ENCODE peak calls at places on chromosomes 7 and 10, in four cellular contexts. One of them, this sample, is unnamed.

GRCh38 chr10:77201135-77202111 is 436.2 kb downstream of the KCNMA1 start:
- DNase-seq in spleen: no peak
- DNase-seq in transverse colon: no peak
- DNase-seq in OCI-LY7: no peak
- DNase-seq in this sample: no peak

GRCh38 chr7:158588878-158589442 is 1.3 kb upstream of the PTPRN2 start:
- DNase-seq in spleen: no peak
- DNase-seq in transverse colon: no peak
- DNase-seq in OCI-LY7: no peak
- DNase-seq in this sample: no peak

GRCh38 chr10:73867871-73868631 is 6.3 kb downstream of the CAMK2G start:
- DNase-seq in spleen: no peak
- DNase-seq in transverse colon: no peak
- DNase-seq in OCI-LY7: no peak
- DNase-seq in this sample: no peak

GRCh38 chr10:99393036-99393435 is 37.4 kb downstream of the GOT1 start:
- DNase-seq in spleen: no peak
- DNase-seq in transverse colon: no peak
- DNase-seq in OCI-LY7: no peak
- DNase-seq in this sample: no peak

GRCh38 chr10:82221750-82222149 is 346.8 kb downstream of the NRG3 start:
- DNase-seq in spleen: no peak
- DNase-seq in transverse colon: peak; percentile 10
- DNase-seq in OCI-LY7: no peak
- DNase-seq in this sample: no peak

GRCh38 chr7:47893238-47893637 is 55.0 kb downstream of the PKD1L1 start:
- DNase-seq in spleen: no peak
- DNase-seq in transverse colon: no peak
- DNase-seq in OCI-LY7: peak; percentile 31
- DNase-seq in this sample: no peak

GRCh38 chr10:128624656-128625530 is 498.7 kb upstream of the MKI67 start:
- DNase-seq in spleen: no peak
- DNase-seq in transverse colon: no peak
- DNase-seq in OCI-LY7: no peak
- DNase-seq in this sample: no peak

GRCh38 chr7:131836733-131837132 is 280.3 kb upstream of the PODXL start:
- DNase-seq in spleen: no peak
- DNase-seq in transverse colon: no peak
- DNase-seq in OCI-LY7: no peak
- DNase-seq in this sample: no peak

GRCh38 chr10:62330213-62330612 is 44.0 kb upstream of the ZNF365 start:
- DNase-seq in spleen: no peak
- DNase-seq in transverse colon: no peak
- DNase-seq in OCI-LY7: no peak
- DNase-seq in this sample: no peak

GRCh38 chr7:8192897-8193296 is 69.1 kb downstream of the ICA1 start:
- DNase-seq in spleen: no peak
- DNase-seq in transverse colon: no peak
- DNase-seq in OCI-LY7: no peak
- DNase-seq in this sample: no peak

GRCh38 chr10:35335718-35336083 is 608 bp upstream of the CCNY start:
- DNase-seq in spleen: peak; percentile 83
- DNase-seq in transverse colon: peak; percentile 20
- DNase-seq in OCI-LY7: peak; percentile 43
- DNase-seq in this sample: peak; percentile 16

GRCh38 chr7:151844080-151844827 is 32.7 kb downstream of the PRKAG2 start:
- DNase-seq in spleen: no peak
- DNase-seq in transverse colon: no peak
- DNase-seq in OCI-LY7: no peak
- DNase-seq in this sample: no peak

GRCh38 chr7:148620749-148621372 is 30.3 kb downstream of the C7orf33 start:
- DNase-seq in spleen: no peak
- DNase-seq in transverse colon: no peak
- DNase-seq in OCI-LY7: no peak
- DNase-seq in this sample: no peak

GRCh38 chr7:27611043-27611442 is 51.6 kb downstream of the HIBADH start:
- DNase-seq in spleen: no peak
- DNase-seq in transverse colon: no peak
- DNase-seq in OCI-LY7: no peak
- DNase-seq in this sample: no peak

GRCh38 chr10:70849582-70850016 is 33.9 kb downstream of the SGPL1 start:
- DNase-seq in spleen: no peak
- DNase-seq in transverse colon: no peak
- DNase-seq in OCI-LY7: no peak
- DNase-seq in this sample: no peak

GRCh38 chr10:3702569-3702968 is 82.4 kb downstream of the KLF6 start:
- DNase-seq in spleen: no peak
- DNase-seq in transverse colon: no peak
- DNase-seq in OCI-LY7: no peak
- DNase-seq in this sample: no peak

GRCh38 chr7:5629941-5630340 is 151.5 kb downstream of the RNF216 start:
- DNase-seq in spleen: peak; percentile 58
- DNase-seq in transverse colon: no peak
- DNase-seq in OCI-LY7: no peak
- DNase-seq in this sample: peak; percentile 27

GRCh38 chr10:7340179-7340874 is 70.5 kb downstream of the SFMBT2 start:
- DNase-seq in spleen: no peak
- DNase-seq in transverse colon: no peak
- DNase-seq in OCI-LY7: no peak
- DNase-seq in this sample: no peak

GRCh38 chr7:141649865-141650499 is 52.0 kb downstream of the DENND11 start:
- DNase-seq in spleen: no peak
- DNase-seq in transverse colon: peak; percentile 53
- DNase-seq in OCI-LY7: peak; percentile 41
- DNase-seq in this sample: no peak

GRCh38 chr10:6766061-6766460 is 186.0 kb upstream of the PRKCQ start:
- DNase-seq in spleen: no peak
- DNase-seq in transverse colon: no peak
- DNase-seq in OCI-LY7: no peak
- DNase-seq in this sample: no peak

GRCh38 chr10:35925511-35925910 is 283.4 kb upstream of the FZD8 start:
- DNase-seq in spleen: no peak
- DNase-seq in transverse colon: no peak
- DNase-seq in OCI-LY7: no peak
- DNase-seq in this sample: no peak

GRCh38 chr10:98403812-98404504 is 11.0 kb downstream of the PYROXD2 start:
- DNase-seq in spleen: no peak
- DNase-seq in transverse colon: no peak
- DNase-seq in OCI-LY7: no peak
- DNase-seq in this sample: no peak

GRCh38 chr7:131547589-131547988 is 8.8 kb downstream of the PODXL start:
- DNase-seq in spleen: peak; percentile 44
- DNase-seq in transverse colon: no peak
- DNase-seq in OCI-LY7: no peak
- DNase-seq in this sample: no peak

GRCh38 chr7:45211066-45211465 is 53.5 kb downstream of the RAMP3 start:
- DNase-seq in spleen: no peak
- DNase-seq in transverse colon: no peak
- DNase-seq in OCI-LY7: no peak
- DNase-seq in this sample: no peak

GRCh38 chr7:98355250-98355538 is 45.7 kb downstream of the BAIAP2L1 start:
- DNase-seq in spleen: no peak
- DNase-seq in transverse colon: no peak
- DNase-seq in OCI-LY7: no peak
- DNase-seq in this sample: no peak

GRCh38 chr10:68957654-68958053 is 1.7 kb downstream of the DDX21 start:
- DNase-seq in spleen: no peak
- DNase-seq in transverse colon: no peak
- DNase-seq in OCI-LY7: no peak
- DNase-seq in this sample: no peak

GRCh38 chr10:126565871-126566270 is 104.6 kb downstream of the C10orf90 start:
- DNase-seq in spleen: no peak
- DNase-seq in transverse colon: no peak
- DNase-seq in OCI-LY7: no peak
- DNase-seq in this sample: no peak

GRCh38 chr7:55050286-55050685 is 31.5 kb downstream of the EGFR start:
- DNase-seq in spleen: no peak
- DNase-seq in transverse colon: no peak
- DNase-seq in OCI-LY7: peak; percentile 4
- DNase-seq in this sample: no peak

GRCh38 chr7:157757211-157757610 is 420.4 kb downstream of the DNAJB6 start:
- DNase-seq in spleen: no peak
- DNase-seq in transverse colon: no peak
- DNase-seq in OCI-LY7: no peak
- DNase-seq in this sample: no peak

GRCh38 chr7:27176962-27177794 is 3.1 kb upstream of the HOXA10 start:
- DNase-seq in spleen: peak; percentile 57
- DNase-seq in transverse colon: peak; percentile 27
- DNase-seq in OCI-LY7: no peak
- DNase-seq in this sample: no peak

GRCh38 chr7:1939434-1940401 is 269.6 kb downstream of the ELFN1 start:
- DNase-seq in spleen: peak; percentile 85
- DNase-seq in transverse colon: no peak
- DNase-seq in OCI-LY7: no peak
- DNase-seq in this sample: peak; percentile 46

GRCh38 chr10:110649652-110650264 is 5.6 kb downstream of the RBM20 start:
- DNase-seq in spleen: no peak
- DNase-seq in transverse colon: no peak
- DNase-seq in OCI-LY7: peak; percentile 76
- DNase-seq in this sample: no peak

GRCh38 chr7:72335561-72336381 is 76.4 kb downstream of the CALN1 start:
- DNase-seq in spleen: no peak
- DNase-seq in transverse colon: no peak
- DNase-seq in OCI-LY7: no peak
- DNase-seq in this sample: no peak
- H3K4me3 ChIP-seq in spleen: no peak overlapping the region
- H3K4me3 ChIP-seq in transverse colon: no peak overlapping the region
- H3K4me3 ChIP-seq in OCI-LY7: no peak overlapping the region
- H3K4me3 ChIP-seq in this sample: no peak overlapping the region

GRCh38 chr7:40700653-40701475 is 566.1 kb downstream of the SUGCT start:
- DNase-seq in spleen: no peak
- DNase-seq in transverse colon: no peak
- DNase-seq in OCI-LY7: peak; percentile 17
- DNase-seq in this sample: no peak

GRCh38 chr7:40706829-40707228 is 572.0 kb downstream of the SUGCT start:
- DNase-seq in spleen: no peak
- DNase-seq in transverse colon: no peak
- DNase-seq in OCI-LY7: no peak
- DNase-seq in this sample: no peak

GRCh38 chr7:40709077-40709964 is 574.5 kb downstream of the SUGCT start:
- DNase-seq in spleen: no peak
- DNase-seq in transverse colon: no peak
- DNase-seq in OCI-LY7: no peak
- DNase-seq in this sample: no peak

GRCh38 chr7:40701836-40702551 is 567.2 kb downstream of the SUGCT start:
- DNase-seq in spleen: no peak
- DNase-seq in transverse colon: no peak
- DNase-seq in OCI-LY7: no peak
- DNase-seq in this sample: no peak

DNA sequence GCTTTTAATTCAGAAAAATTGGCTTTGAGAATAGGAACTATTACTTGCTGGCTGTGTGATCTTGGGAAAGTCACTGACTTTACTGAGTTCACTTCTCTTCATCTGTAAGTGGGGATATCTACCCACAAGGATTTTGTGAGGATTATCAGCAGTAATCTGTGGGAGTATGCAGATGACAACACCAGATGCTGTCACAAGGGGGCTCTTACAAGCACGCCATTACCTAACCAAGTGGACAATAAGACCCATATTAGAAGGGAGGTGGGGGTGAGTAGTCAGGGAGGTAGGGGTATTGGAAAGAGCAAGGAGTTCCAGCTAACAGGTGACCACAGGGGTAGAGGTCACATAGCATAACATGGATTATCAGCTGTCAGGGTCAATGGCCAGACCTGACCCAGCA is 569.4 kb downstream of the SUGCT start:
- DNase-seq in spleen: no peak
- DNase-seq in transverse colon: no peak
- DNase-seq in OCI-LY7: no peak
- DNase-seq in this sample: no peak
- TF ChIP-seq CTCF in spleen: no peak
- TF ChIP-seq CTCF in transverse colon: no peak
- TF ChIP-seq CTCF in OCI-LY7: peak; percentile 48
- TF ChIP-seq CTCF in this sample: no peak

DNA sequence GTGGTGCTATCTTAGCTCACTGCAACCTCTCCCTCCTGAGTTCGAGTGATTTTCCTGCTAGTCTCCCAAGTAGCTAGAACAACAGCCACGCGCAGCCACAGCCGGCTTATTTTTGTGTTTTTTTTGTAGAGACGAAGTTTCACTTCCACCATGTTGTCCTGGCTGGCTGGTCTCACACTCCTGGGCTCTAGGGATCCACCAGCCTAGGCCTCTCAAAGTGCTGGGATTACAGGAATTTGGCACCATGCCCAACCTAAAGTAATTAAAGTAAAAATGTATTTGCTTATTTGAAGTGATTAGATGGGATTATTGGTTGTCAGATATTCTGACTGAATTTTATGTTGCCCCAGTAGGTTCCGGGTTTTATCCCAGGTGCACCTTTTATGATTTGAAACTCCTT is 22.7 kb downstream of the LUC7L2 start:
- DNase-seq in spleen: no peak
- DNase-seq in transverse colon: no peak
- DNase-seq in OCI-LY7: no peak
- DNase-seq in this sample: no peak
- H3K36me3 ChIP-seq in spleen: peaks cover 32% of the 10 kb centered on the region
- H3K36me3 ChIP-seq in transverse colon: no peaks in the 10 kb centered on the region
- H3K36me3 ChIP-seq in OCI-LY7: peaks cover 86% of the 10 kb centered on the region
- H3K36me3 ChIP-seq in this sample: peaks cover 17% of the 10 kb centered on the region

GRCh38 chr7:43944286-43944685 is 18.1 kb downstream of the UBE2D4 start:
- DNase-seq in spleen: no peak
- DNase-seq in transverse colon: no peak
- DNase-seq in OCI-LY7: no peak
- DNase-seq in this sample: no peak
- H3K4me3 ChIP-seq in spleen: no peak overlapping the region
- H3K4me3 ChIP-seq in transverse colon: no peak overlapping the region
- H3K4me3 ChIP-seq in OCI-LY7: no peak overlapping the region
- H3K4me3 ChIP-seq in this sample: no peak overlapping the region

DNA sequence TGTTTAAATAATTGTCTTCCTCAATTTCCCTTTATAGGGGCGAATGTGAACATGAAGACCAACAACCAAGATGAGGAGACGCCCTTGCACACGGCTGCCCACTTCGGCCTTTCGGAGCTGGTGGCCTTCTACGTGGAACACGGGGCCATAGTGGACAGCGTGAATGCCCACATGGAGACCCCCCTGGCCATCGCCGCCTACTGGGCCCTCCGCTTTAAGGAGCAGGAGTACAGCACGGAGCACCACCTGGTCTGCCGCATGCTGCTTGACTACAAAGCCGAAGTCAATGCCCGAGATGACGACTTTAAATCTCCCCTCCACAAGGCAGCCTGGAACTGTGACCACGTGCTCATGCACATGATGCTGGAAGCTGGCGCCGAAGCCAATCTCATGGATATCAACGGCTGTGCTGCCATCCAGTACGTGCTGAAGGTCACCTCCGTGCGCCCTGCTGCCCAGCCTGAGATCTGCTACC is 42.1 kb downstream of the ASB4 start:
- DNase-seq in spleen: peak; percentile 76
- DNase-seq in transverse colon: no peak
- DNase-seq in OCI-LY7: no peak
- DNase-seq in this sample: no peak
- TF ChIP-seq CTCF in spleen: no peak
- TF ChIP-seq CTCF in transverse colon: peak; percentile 8
- TF ChIP-seq CTCF in OCI-LY7: peak; percentile 29
- TF ChIP-seq CTCF in this sample: no peak

This sample was measured in CD8-positive, alpha-beta T cell.